ENCODE peak calls at places on chromosome 1, in seven cellular contexts. One of them, this sample, is unnamed.

GRCh38 chr1:37728416-37728815 is 36.1 kb downstream of the CDCA8 start:
- DNase-seq in C1 segment of cervical spinal cord: no peak
- DNase-seq in stimulated activated CD8-positive, alpha-beta memory T cell treated with anti-CD3 and anti-CD28 coated beads, Interleukin-15, amount 100 ng/mL, for 4 hours: no peak
- DNase-seq in activated T-cell treated with anti-CD3 and anti-CD28 coated beads for 24 hours: no peak
- DNase-seq in adipocyte: no peak
- DNase-seq in GM06990: no peak
- DNase-seq in CD4-positive, alpha-beta T cell: no peak
- DNase-seq in this sample: no peak

GRCh38 chr1:91523462-91523861 is 22.8 kb downstream of the CDC7 start:
- DNase-seq in C1 segment of cervical spinal cord: no peak
- DNase-seq in stimulated activated CD8-positive, alpha-beta memory T cell treated with anti-CD3 and anti-CD28 coated beads, Interleukin-15, amount 100 ng/mL, for 4 hours: no peak
- DNase-seq in activated T-cell treated with anti-CD3 and anti-CD28 coated beads for 24 hours: no peak
- DNase-seq in adipocyte: peak; percentile 55
- DNase-seq in GM06990: no peak
- DNase-seq in CD4-positive, alpha-beta T cell: no peak
- DNase-seq in this sample: no peak

GRCh38 chr1:199218065-199218464 is 579.2 kb downstream of the PTPRC start:
- DNase-seq in C1 segment of cervical spinal cord: peak; percentile 22
- DNase-seq in stimulated activated CD8-positive, alpha-beta memory T cell treated with anti-CD3 and anti-CD28 coated beads, Interleukin-15, amount 100 ng/mL, for 4 hours: no peak
- DNase-seq in activated T-cell treated with anti-CD3 and anti-CD28 coated beads for 24 hours: no peak
- DNase-seq in adipocyte: no peak
- DNase-seq in GM06990: no peak
- DNase-seq in CD4-positive, alpha-beta T cell: no peak
- DNase-seq in this sample: peak; percentile 6

GRCh38 chr1:235739124-235739523 is 89.5 kb upstream of the GNG4 start:
- DNase-seq in C1 segment of cervical spinal cord: no peak
- DNase-seq in stimulated activated CD8-positive, alpha-beta memory T cell treated with anti-CD3 and anti-CD28 coated beads, Interleukin-15, amount 100 ng/mL, for 4 hours: no peak
- DNase-seq in activated T-cell treated with anti-CD3 and anti-CD28 coated beads for 24 hours: no peak
- DNase-seq in adipocyte: peak; percentile 32
- DNase-seq in GM06990: no peak
- DNase-seq in CD4-positive, alpha-beta T cell: no peak
- DNase-seq in this sample: no peak

GRCh38 chr1:11478571-11479374 is at the start of gene DISP3:
- DNase-seq in C1 segment of cervical spinal cord: peak; percentile 78
- DNase-seq in stimulated activated CD8-positive, alpha-beta memory T cell treated with anti-CD3 and anti-CD28 coated beads, Interleukin-15, amount 100 ng/mL, for 4 hours: peak; percentile 23
- DNase-seq in activated T-cell treated with anti-CD3 and anti-CD28 coated beads for 24 hours: peak; percentile 71
- DNase-seq in adipocyte: peak; percentile 78
- DNase-seq in GM06990: peak; percentile 82
- DNase-seq in CD4-positive, alpha-beta T cell: peak; percentile 59
- DNase-seq in this sample: peak; percentile 96

GRCh38 chr1:59072017-59072947 is 224.6 kb upstream of the FGGY start:
- DNase-seq in C1 segment of cervical spinal cord: no peak
- DNase-seq in stimulated activated CD8-positive, alpha-beta memory T cell treated with anti-CD3 and anti-CD28 coated beads, Interleukin-15, amount 100 ng/mL, for 4 hours: no peak
- DNase-seq in activated T-cell treated with anti-CD3 and anti-CD28 coated beads for 24 hours: no peak
- DNase-seq in adipocyte: no peak
- DNase-seq in GM06990: no peak
- DNase-seq in CD4-positive, alpha-beta T cell: no peak
- DNase-seq in this sample: peak; percentile 84

GRCh38 chr1:169363046-169363756 is 4.4 kb downstream of the NME7 start:
- DNase-seq in C1 segment of cervical spinal cord: no peak
- DNase-seq in stimulated activated CD8-positive, alpha-beta memory T cell treated with anti-CD3 and anti-CD28 coated beads, Interleukin-15, amount 100 ng/mL, for 4 hours: no peak
- DNase-seq in activated T-cell treated with anti-CD3 and anti-CD28 coated beads for 24 hours: no peak
- DNase-seq in adipocyte: peak; percentile 77
- DNase-seq in GM06990: peak; percentile 24
- DNase-seq in CD4-positive, alpha-beta T cell: no peak
- DNase-seq in this sample: no peak

GRCh38 chr1:103948526-103948925 is 198.8 kb downstream of the AMY1C start:
- DNase-seq in C1 segment of cervical spinal cord: no peak
- DNase-seq in stimulated activated CD8-positive, alpha-beta memory T cell treated with anti-CD3 and anti-CD28 coated beads, Interleukin-15, amount 100 ng/mL, for 4 hours: no peak
- DNase-seq in activated T-cell treated with anti-CD3 and anti-CD28 coated beads for 24 hours: no peak
- DNase-seq in adipocyte: peak; percentile 8
- DNase-seq in GM06990: no peak
- DNase-seq in CD4-positive, alpha-beta T cell: no peak
- DNase-seq in this sample: peak; percentile 29

GRCh38 chr1:218412181-218412580 is 67.0 kb downstream of the TGFB2 start:
- DNase-seq in C1 segment of cervical spinal cord: no peak
- DNase-seq in stimulated activated CD8-positive, alpha-beta memory T cell treated with anti-CD3 and anti-CD28 coated beads, Interleukin-15, amount 100 ng/mL, for 4 hours: no peak
- DNase-seq in activated T-cell treated with anti-CD3 and anti-CD28 coated beads for 24 hours: no peak
- DNase-seq in adipocyte: peak; percentile 26
- DNase-seq in GM06990: no peak
- DNase-seq in CD4-positive, alpha-beta T cell: no peak
- DNase-seq in this sample: no peak

GRCh38 chr1:42971848-42972291 is 13.2 kb upstream of the SLC2A1 start:
- DNase-seq in C1 segment of cervical spinal cord: peak; percentile 22
- DNase-seq in stimulated activated CD8-positive, alpha-beta memory T cell treated with anti-CD3 and anti-CD28 coated beads, Interleukin-15, amount 100 ng/mL, for 4 hours: no peak
- DNase-seq in activated T-cell treated with anti-CD3 and anti-CD28 coated beads for 24 hours: no peak
- DNase-seq in adipocyte: peak; percentile 82
- DNase-seq in GM06990: no peak
- DNase-seq in CD4-positive, alpha-beta T cell: no peak
- DNase-seq in this sample: no peak

GRCh38 chr1:109267743-109268300 is 15.1 kb downstream of the PSRC1 start:
- DNase-seq in C1 segment of cervical spinal cord: no peak
- DNase-seq in stimulated activated CD8-positive, alpha-beta memory T cell treated with anti-CD3 and anti-CD28 coated beads, Interleukin-15, amount 100 ng/mL, for 4 hours: no peak
- DNase-seq in activated T-cell treated with anti-CD3 and anti-CD28 coated beads for 24 hours: no peak
- DNase-seq in adipocyte: no peak
- DNase-seq in GM06990: no peak
- DNase-seq in CD4-positive, alpha-beta T cell: no peak
- DNase-seq in this sample: no peak

GRCh38 chr1:41103761-41104160 is 82.2 kb upstream of the SLFNL1 start:
- DNase-seq in C1 segment of cervical spinal cord: no peak
- DNase-seq in stimulated activated CD8-positive, alpha-beta memory T cell treated with anti-CD3 and anti-CD28 coated beads, Interleukin-15, amount 100 ng/mL, for 4 hours: no peak
- DNase-seq in activated T-cell treated with anti-CD3 and anti-CD28 coated beads for 24 hours: no peak
- DNase-seq in adipocyte: no peak
- DNase-seq in GM06990: no peak
- DNase-seq in CD4-positive, alpha-beta T cell: no peak
- DNase-seq in this sample: no peak

GRCh38 chr1:14571810-14572767 is 26.4 kb upstream of the KAZN start:
- DNase-seq in C1 segment of cervical spinal cord: no peak
- DNase-seq in stimulated activated CD8-positive, alpha-beta memory T cell treated with anti-CD3 and anti-CD28 coated beads, Interleukin-15, amount 100 ng/mL, for 4 hours: no peak
- DNase-seq in activated T-cell treated with anti-CD3 and anti-CD28 coated beads for 24 hours: no peak
- DNase-seq in adipocyte: no peak
- DNase-seq in GM06990: peak; percentile 12
- DNase-seq in CD4-positive, alpha-beta T cell: no peak
- DNase-seq in this sample: peak; percentile 3

GRCh38 chr1:72526926-72527325 is 244.6 kb upstream of the NEGR1 start:
- DNase-seq in C1 segment of cervical spinal cord: no peak
- DNase-seq in stimulated activated CD8-positive, alpha-beta memory T cell treated with anti-CD3 and anti-CD28 coated beads, Interleukin-15, amount 100 ng/mL, for 4 hours: no peak
- DNase-seq in activated T-cell treated with anti-CD3 and anti-CD28 coated beads for 24 hours: no peak
- DNase-seq in adipocyte: no peak
- DNase-seq in GM06990: no peak
- DNase-seq in CD4-positive, alpha-beta T cell: no peak
- DNase-seq in this sample: no peak

GRCh38 chr1:26363549-26364448 is 8.8 kb downstream of the ZNF683 start:
- DNase-seq in C1 segment of cervical spinal cord: no peak
- DNase-seq in stimulated activated CD8-positive, alpha-beta memory T cell treated with anti-CD3 and anti-CD28 coated beads, Interleukin-15, amount 100 ng/mL, for 4 hours: peak; percentile 70
- DNase-seq in activated T-cell treated with anti-CD3 and anti-CD28 coated beads for 24 hours: peak; percentile 75
- DNase-seq in adipocyte: peak; percentile 75
- DNase-seq in GM06990: peak; percentile 78
- DNase-seq in CD4-positive, alpha-beta T cell: peak; percentile 80
- DNase-seq in this sample: peak; percentile 65

GRCh38 chr1:92475029-92475428 is 11.7 kb downstream of the GFI1 start:
- DNase-seq in C1 segment of cervical spinal cord: no peak
- DNase-seq in stimulated activated CD8-positive, alpha-beta memory T cell treated with anti-CD3 and anti-CD28 coated beads, Interleukin-15, amount 100 ng/mL, for 4 hours: no peak
- DNase-seq in activated T-cell treated with anti-CD3 and anti-CD28 coated beads for 24 hours: no peak
- DNase-seq in adipocyte: no peak
- DNase-seq in GM06990: no peak
- DNase-seq in CD4-positive, alpha-beta T cell: no peak
- DNase-seq in this sample: no peak

GRCh38 chr1:92838519-92838918 is 6.7 kb downstream of the RPL5 start:
- DNase-seq in C1 segment of cervical spinal cord: no peak
- DNase-seq in stimulated activated CD8-positive, alpha-beta memory T cell treated with anti-CD3 and anti-CD28 coated beads, Interleukin-15, amount 100 ng/mL, for 4 hours: no peak
- DNase-seq in activated T-cell treated with anti-CD3 and anti-CD28 coated beads for 24 hours: no peak
- DNase-seq in adipocyte: no peak
- DNase-seq in GM06990: no peak
- DNase-seq in CD4-positive, alpha-beta T cell: no peak
- DNase-seq in this sample: no peak

GRCh38 chr1:78688701-78689100 is 39.1 kb downstream of the IFI44 start:
- DNase-seq in C1 segment of cervical spinal cord: no peak
- DNase-seq in stimulated activated CD8-positive, alpha-beta memory T cell treated with anti-CD3 and anti-CD28 coated beads, Interleukin-15, amount 100 ng/mL, for 4 hours: no peak
- DNase-seq in activated T-cell treated with anti-CD3 and anti-CD28 coated beads for 24 hours: no peak
- DNase-seq in adipocyte: peak; percentile 85
- DNase-seq in GM06990: no peak
- DNase-seq in CD4-positive, alpha-beta T cell: no peak
- DNase-seq in this sample: no peak

GRCh38 chr1:20376880-20377494 is 86.3 kb downstream of the VWA5B1 start:
- DNase-seq in C1 segment of cervical spinal cord: no peak
- DNase-seq in stimulated activated CD8-positive, alpha-beta memory T cell treated with anti-CD3 and anti-CD28 coated beads, Interleukin-15, amount 100 ng/mL, for 4 hours: no peak
- DNase-seq in activated T-cell treated with anti-CD3 and anti-CD28 coated beads for 24 hours: peak; percentile 56
- DNase-seq in adipocyte: peak; percentile 68
- DNase-seq in GM06990: peak; percentile 33
- DNase-seq in CD4-positive, alpha-beta T cell: peak; percentile 34
- DNase-seq in this sample: peak; percentile 32